ENCODE peak calls at places on chromosomes 12 and 14, in nine cellular contexts. One of them, this sample, is unnamed.

GRCh38 chr12:121087467-121088207 is 45.0 kb upstream of the P2RX7 start:
- DNase-seq in stimulated activated CD8-positive, alpha-beta memory T cell treated with anti-CD3 and anti-CD28 coated beads, Interleukin-4, amount 100 ng/mL, for 4 hours: no peak
- DNase-seq in SW 1271: no peak
- DNase-seq in stimulated activated CD4-positive, alpha-beta T cell treated with anti-CD3 and anti-CD28 coated beads, Interleukin-12 subunit alpha, Interleukin-12 subunit beta, amount 100 ng/mL, for 24 hours: no peak
- DNase-seq in adrenal gland: no peak
- DNase-seq in fibroblast of mammary gland: no peak
- DNase-seq in cerebellar nuclear complex: no peak
- DNase-seq in T-helper 22 cell: no peak
- DNase-seq in fibroblast of the conjunctiva: no peak
- DNase-seq in this sample: no peak

GRCh38 chr12:43338848-43339526 is 213.0 kb downstream of the ADAMTS20 start:
- DNase-seq in cerebellar nuclear complex: no peak
- DNase-seq in fibroblast of the conjunctiva: peak
- DNase-seq in stimulated activated CD4-positive, alpha-beta T cell treated with anti-CD3 and anti-CD28 coated beads, Interleukin-12 subunit alpha, Interleukin-12 subunit beta, amount 100 ng/mL, for 24 hours: no peak
- DNase-seq in stimulated activated CD8-positive, alpha-beta memory T cell treated with anti-CD3 and anti-CD28 coated beads, Interleukin-4, amount 100 ng/mL, for 4 hours: no peak
- DNase-seq in T-helper 22 cell: no peak
- DNase-seq in SW 1271: peak
- DNase-seq in fibroblast of mammary gland: peak
- DNase-seq in adrenal gland: no peak
- DNase-seq in this sample: peak

GRCh38 chr12:80033457-80033856 is 65.9 kb upstream of the OTOGL start:
- DNase-seq in adrenal gland: no peak
- DNase-seq in stimulated activated CD8-positive, alpha-beta memory T cell treated with anti-CD3 and anti-CD28 coated beads, Interleukin-4, amount 100 ng/mL, for 4 hours: no peak
- DNase-seq in T-helper 22 cell: no peak
- DNase-seq in stimulated activated CD4-positive, alpha-beta T cell treated with anti-CD3 and anti-CD28 coated beads, Interleukin-12 subunit alpha, Interleukin-12 subunit beta, amount 100 ng/mL, for 24 hours: no peak
- DNase-seq in cerebellar nuclear complex: no peak
- DNase-seq in fibroblast of mammary gland: peak
- DNase-seq in SW 1271: no peak
- DNase-seq in fibroblast of the conjunctiva: peak
- DNase-seq in this sample: no peak

GRCh38 chr12:54378791-54379400 is 5.6 kb downstream of the ZNF385A start:
- DNase-seq in adrenal gland: no peak
- DNase-seq in SW 1271: no peak
- DNase-seq in T-helper 22 cell: no peak
- DNase-seq in fibroblast of the conjunctiva: no peak
- DNase-seq in stimulated activated CD8-positive, alpha-beta memory T cell treated with anti-CD3 and anti-CD28 coated beads, Interleukin-4, amount 100 ng/mL, for 4 hours: no peak
- DNase-seq in fibroblast of mammary gland: no peak
- DNase-seq in cerebellar nuclear complex: no peak
- DNase-seq in stimulated activated CD4-positive, alpha-beta T cell treated with anti-CD3 and anti-CD28 coated beads, Interleukin-12 subunit alpha, Interleukin-12 subunit beta, amount 100 ng/mL, for 24 hours: no peak
- DNase-seq in this sample: peak

GRCh38 chr12:15797818-15798217 is 8.6 kb upstream of the EPS8 start:
- DNase-seq in SW 1271: no peak
- DNase-seq in T-helper 22 cell: no peak
- DNase-seq in adrenal gland: no peak
- DNase-seq in stimulated activated CD8-positive, alpha-beta memory T cell treated with anti-CD3 and anti-CD28 coated beads, Interleukin-4, amount 100 ng/mL, for 4 hours: no peak
- DNase-seq in fibroblast of the conjunctiva: no peak
- DNase-seq in cerebellar nuclear complex: no peak
- DNase-seq in stimulated activated CD4-positive, alpha-beta T cell treated with anti-CD3 and anti-CD28 coated beads, Interleukin-12 subunit alpha, Interleukin-12 subunit beta, amount 100 ng/mL, for 24 hours: no peak
- DNase-seq in fibroblast of mammary gland: no peak
- DNase-seq in this sample: peak

GRCh38 chr12:38411426-38411825 is 94.9 kb downstream of the ALG10B start:
- DNase-seq in fibroblast of the conjunctiva: no peak
- DNase-seq in SW 1271: no peak
- DNase-seq in fibroblast of mammary gland: no peak
- DNase-seq in stimulated activated CD8-positive, alpha-beta memory T cell treated with anti-CD3 and anti-CD28 coated beads, Interleukin-4, amount 100 ng/mL, for 4 hours: no peak
- DNase-seq in cerebellar nuclear complex: no peak
- DNase-seq in adrenal gland: no peak
- DNase-seq in stimulated activated CD4-positive, alpha-beta T cell treated with anti-CD3 and anti-CD28 coated beads, Interleukin-12 subunit alpha, Interleukin-12 subunit beta, amount 100 ng/mL, for 24 hours: no peak
- DNase-seq in T-helper 22 cell: no peak
- DNase-seq in this sample: no peak

GRCh38 chr12:104230704-104231103 is 15.1 kb downstream of the TXNRD1 start:
- DNase-seq in fibroblast of mammary gland: no peak
- DNase-seq in fibroblast of the conjunctiva: no peak
- DNase-seq in cerebellar nuclear complex: no peak
- DNase-seq in adrenal gland: no peak
- DNase-seq in SW 1271: no peak
- DNase-seq in stimulated activated CD4-positive, alpha-beta T cell treated with anti-CD3 and anti-CD28 coated beads, Interleukin-12 subunit alpha, Interleukin-12 subunit beta, amount 100 ng/mL, for 24 hours: no peak
- DNase-seq in T-helper 22 cell: no peak
- DNase-seq in stimulated activated CD8-positive, alpha-beta memory T cell treated with anti-CD3 and anti-CD28 coated beads, Interleukin-4, amount 100 ng/mL, for 4 hours: no peak
- DNase-seq in this sample: no peak

GRCh38 chr12:20527396-20528154 is 159.2 kb downstream of the PDE3A start:
- DNase-seq in fibroblast of mammary gland: peak
- DNase-seq in stimulated activated CD8-positive, alpha-beta memory T cell treated with anti-CD3 and anti-CD28 coated beads, Interleukin-4, amount 100 ng/mL, for 4 hours: no peak
- DNase-seq in fibroblast of the conjunctiva: no peak
- DNase-seq in adrenal gland: no peak
- DNase-seq in stimulated activated CD4-positive, alpha-beta T cell treated with anti-CD3 and anti-CD28 coated beads, Interleukin-12 subunit alpha, Interleukin-12 subunit beta, amount 100 ng/mL, for 24 hours: no peak
- DNase-seq in T-helper 22 cell: no peak
- DNase-seq in SW 1271: no peak
- DNase-seq in cerebellar nuclear complex: no peak
- DNase-seq in this sample: no peak

GRCh38 chr12:122861586-122861970 is 26.3 kb downstream of the HIP1R start:
- DNase-seq in stimulated activated CD8-positive, alpha-beta memory T cell treated with anti-CD3 and anti-CD28 coated beads, Interleukin-4, amount 100 ng/mL, for 4 hours: no peak
- DNase-seq in fibroblast of mammary gland: no peak
- DNase-seq in cerebellar nuclear complex: no peak
- DNase-seq in adrenal gland: no peak
- DNase-seq in SW 1271: no peak
- DNase-seq in stimulated activated CD4-positive, alpha-beta T cell treated with anti-CD3 and anti-CD28 coated beads, Interleukin-12 subunit alpha, Interleukin-12 subunit beta, amount 100 ng/mL, for 24 hours: no peak
- DNase-seq in T-helper 22 cell: no peak
- DNase-seq in fibroblast of the conjunctiva: no peak
- DNase-seq in this sample: no peak

GRCh38 chr12:24424889-24425600 is 475.6 kb upstream of the SOX5 start:
- DNase-seq in cerebellar nuclear complex: no peak
- DNase-seq in T-helper 22 cell: no peak
- DNase-seq in SW 1271: no peak
- DNase-seq in stimulated activated CD4-positive, alpha-beta T cell treated with anti-CD3 and anti-CD28 coated beads, Interleukin-12 subunit alpha, Interleukin-12 subunit beta, amount 100 ng/mL, for 24 hours: no peak
- DNase-seq in fibroblast of mammary gland: no peak
- DNase-seq in fibroblast of the conjunctiva: no peak
- DNase-seq in adrenal gland: no peak
- DNase-seq in stimulated activated CD8-positive, alpha-beta memory T cell treated with anti-CD3 and anti-CD28 coated beads, Interleukin-4, amount 100 ng/mL, for 4 hours: no peak
- DNase-seq in this sample: no peak

GRCh38 chr12:28035483-28035882 is 63.0 kb upstream of the PTHLH start:
- DNase-seq in cerebellar nuclear complex: no peak
- DNase-seq in stimulated activated CD4-positive, alpha-beta T cell treated with anti-CD3 and anti-CD28 coated beads, Interleukin-12 subunit alpha, Interleukin-12 subunit beta, amount 100 ng/mL, for 24 hours: no peak
- DNase-seq in stimulated activated CD8-positive, alpha-beta memory T cell treated with anti-CD3 and anti-CD28 coated beads, Interleukin-4, amount 100 ng/mL, for 4 hours: no peak
- DNase-seq in fibroblast of mammary gland: peak
- DNase-seq in T-helper 22 cell: no peak
- DNase-seq in fibroblast of the conjunctiva: peak
- DNase-seq in SW 1271: no peak
- DNase-seq in adrenal gland: no peak
- DNase-seq in this sample: peak

GRCh38 chr12:110677206-110677911 is 11.6 kb downstream of the HVCN1 start:
- DNase-seq in fibroblast of the conjunctiva: no peak
- DNase-seq in fibroblast of mammary gland: no peak
- DNase-seq in stimulated activated CD8-positive, alpha-beta memory T cell treated with anti-CD3 and anti-CD28 coated beads, Interleukin-4, amount 100 ng/mL, for 4 hours: no peak
- DNase-seq in T-helper 22 cell: no peak
- DNase-seq in adrenal gland: no peak
- DNase-seq in stimulated activated CD4-positive, alpha-beta T cell treated with anti-CD3 and anti-CD28 coated beads, Interleukin-12 subunit alpha, Interleukin-12 subunit beta, amount 100 ng/mL, for 24 hours: no peak
- DNase-seq in cerebellar nuclear complex: no peak
- DNase-seq in SW 1271: no peak
- DNase-seq in this sample: no peak

GRCh38 chr12:25692115-25693035 is 139.3 kb upstream of the LMNTD1 start:
- DNase-seq in T-helper 22 cell: no peak
- DNase-seq in fibroblast of the conjunctiva: peak
- DNase-seq in SW 1271: no peak
- DNase-seq in stimulated activated CD8-positive, alpha-beta memory T cell treated with anti-CD3 and anti-CD28 coated beads, Interleukin-4, amount 100 ng/mL, for 4 hours: no peak
- DNase-seq in adrenal gland: no peak
- DNase-seq in cerebellar nuclear complex: no peak
- DNase-seq in fibroblast of mammary gland: peak
- DNase-seq in stimulated activated CD4-positive, alpha-beta T cell treated with anti-CD3 and anti-CD28 coated beads, Interleukin-12 subunit alpha, Interleukin-12 subunit beta, amount 100 ng/mL, for 24 hours: no peak
- DNase-seq in this sample: peak

GRCh38 chr12:64221656-64222010 is 463 bp downstream of the KICS2 start:
- DNase-seq in SW 1271: peak
- DNase-seq in cerebellar nuclear complex: peak
- DNase-seq in stimulated activated CD4-positive, alpha-beta T cell treated with anti-CD3 and anti-CD28 coated beads, Interleukin-12 subunit alpha, Interleukin-12 subunit beta, amount 100 ng/mL, for 24 hours: peak
- DNase-seq in T-helper 22 cell: peak
- DNase-seq in adrenal gland: peak
- DNase-seq in fibroblast of mammary gland: peak
- DNase-seq in stimulated activated CD8-positive, alpha-beta memory T cell treated with anti-CD3 and anti-CD28 coated beads, Interleukin-4, amount 100 ng/mL, for 4 hours: peak
- DNase-seq in fibroblast of the conjunctiva: peak
- DNase-seq in this sample: peak

GRCh38 chr14:57747036-57747435 is 118.9 kb downstream of the SLC35F4 start:
- DNase-seq in T-helper 22 cell: no peak
- DNase-seq in stimulated activated CD8-positive, alpha-beta memory T cell treated with anti-CD3 and anti-CD28 coated beads, Interleukin-4, amount 100 ng/mL, for 4 hours: no peak
- DNase-seq in fibroblast of mammary gland: no peak
- DNase-seq in fibroblast of the conjunctiva: no peak
- DNase-seq in stimulated activated CD4-positive, alpha-beta T cell treated with anti-CD3 and anti-CD28 coated beads, Interleukin-12 subunit alpha, Interleukin-12 subunit beta, amount 100 ng/mL, for 24 hours: no peak
- DNase-seq in adrenal gland: peak
- DNase-seq in cerebellar nuclear complex: no peak
- DNase-seq in SW 1271: peak
- DNase-seq in this sample: peak

GRCh38 chr12:123180171-123180570 is 29.3 kb upstream of the PITPNM2 start:
- DNase-seq in fibroblast of mammary gland: no peak
- DNase-seq in cerebellar nuclear complex: no peak
- DNase-seq in stimulated activated CD4-positive, alpha-beta T cell treated with anti-CD3 and anti-CD28 coated beads, Interleukin-12 subunit alpha, Interleukin-12 subunit beta, amount 100 ng/mL, for 24 hours: no peak
- DNase-seq in stimulated activated CD8-positive, alpha-beta memory T cell treated with anti-CD3 and anti-CD28 coated beads, Interleukin-4, amount 100 ng/mL, for 4 hours: no peak
- DNase-seq in T-helper 22 cell: no peak
- DNase-seq in fibroblast of the conjunctiva: no peak
- DNase-seq in adrenal gland: no peak
- DNase-seq in SW 1271: no peak
- DNase-seq in this sample: no peak

GRCh38 chr12:32494676-32495075 is 95.3 kb downstream of the FGD4 start:
- DNase-seq in T-helper 22 cell: no peak
- DNase-seq in fibroblast of mammary gland: no peak
- DNase-seq in stimulated activated CD8-positive, alpha-beta memory T cell treated with anti-CD3 and anti-CD28 coated beads, Interleukin-4, amount 100 ng/mL, for 4 hours: no peak
- DNase-seq in cerebellar nuclear complex: no peak
- DNase-seq in fibroblast of the conjunctiva: no peak
- DNase-seq in SW 1271: no peak
- DNase-seq in adrenal gland: no peak
- DNase-seq in stimulated activated CD4-positive, alpha-beta T cell treated with anti-CD3 and anti-CD28 coated beads, Interleukin-12 subunit alpha, Interleukin-12 subunit beta, amount 100 ng/mL, for 24 hours: no peak
- DNase-seq in this sample: no peak

This sample was measured in LoVo.